ENCODE peak calls at places on chromosomes 1 and 21, in five cellular contexts. K is H1, S is trophoblast cell, W is mesenchymal stem cell, B is mesendoderm. J is an unnamed sample.

GRCh38 chr1:48025076-48025475 is 27.9 kb upstream of the TRABD2B start:
- DNase-seq in K (no peak), S (no peak), W (no peak), B (peak), J (peak)

GRCh38 chr21:39851219-39851618 is 16.0 kb upstream of the PCP4 start:
- DNase-seq in K (no peak), S (no peak), W (no peak), B (no peak), J (no peak)

GRCh38 chr1:52552505-52553371 is at the start of gene TUT4:
- DNase-seq in K (peak), S (peak), W (peak), B (peak), J (peak)

GRCh38 chr1:116386042-116386441 is 13.0 kb downstream of the ATP1A1 start:
- DNase-seq in K (no peak), S (no peak), W (no peak), B (no peak), J (no peak)

GRCh38 chr1:32240140-32240951 is 6.7 kb upstream of the FAM167B start:
- DNase-seq in K (peak), S (peak), W (peak), B (peak), J (peak)

GRCh38 chr1:71796044-71796443 is 486.3 kb downstream of the NEGR1 start:
- DNase-seq in K (no peak), S (no peak), W (no peak), B (peak), J (no peak)

GRCh38 chr1:238589843-238590435 is 699.2 kb upstream of the ZP4 start:
- DNase-seq in K (no peak), S (peak), W (no peak), B (no peak), J (no peak)

GRCh38 chr1:199545780-199546179 is 481.7 kb upstream of the NR5A2 start:
- DNase-seq in K (no peak), S (peak), W (no peak), B (peak), J (no peak)

GRCh38 chr1:58896211-58897183 is 112.7 kb upstream of the JUN start:
- DNase-seq in K (no peak), S (peak), W (peak), B (peak), J (no peak)

GRCh38 chr1:152495066-152495675 is 15.4 kb upstream of the LCE5A start:
- DNase-seq in K (no peak), S (peak), W (no peak), B (peak), J (no peak)

GRCh38 chr1:87449348-87449963 is 120.8 kb downstream of the LMO4 start:
- DNase-seq in K (no peak), S (peak), W (no peak), B (no peak), J (no peak)

GRCh38 chr21:43916691-43917514 is 51.9 kb downstream of the AGPAT3 start:
- DNase-seq in K (peak), S (no peak), W (no peak), B (no peak), J (no peak)

GRCh38 chr1:24157921-24158481 is 15.1 kb upstream of the IL22RA1 start:
- DNase-seq in K (no peak), S (no peak), W (peak), B (peak), J (no peak)

GRCh38 chr1:160549665-160550006 is 26.6 kb upstream of the SLAMF6 start:
- DNase-seq in K (no peak), S (no peak), W (no peak), B (no peak), J (no peak)

GRCh38 chr1:169044296-169044695 is 62.2 kb upstream of the ATP1B1 start:
- DNase-seq in K (no peak), S (no peak), W (no peak), B (no peak), J (no peak)

GRCh38 chr21:31366825-31367224 is 22.8 kb upstream of the TIAM1 start:
- DNase-seq in K (no peak), S (peak), W (peak), B (peak), J (no peak)

GRCh38 chr1:109981128-109981379 is 3.5 kb upstream of the AHCYL1 start:
- DNase-seq in K (no peak), S (no peak), W (no peak), B (no peak), J (no peak)

GRCh38 chr1:158117854-158118691 is 62.6 kb upstream of the CD1D start:
- DNase-seq in K (peak), S (peak), W (peak), B (peak), J (no peak)

GRCh38 chr1:165383067-165383466 is 26.6 kb upstream of the LMX1A start:
- DNase-seq in K (no peak), S (no peak), W (no peak), B (peak), J (no peak)

GRCh38 chr1:2392071-2392442 is 416 bp downstream of the RER1 start:
- DNase-seq in K (no peak), S (peak), W (no peak), B (no peak), J (no peak)

GRCh38 chr1:2391034-2391384 is 345 bp downstream of the MORN1 start:
- DNase-seq in K (peak), S (peak), W (peak), B (peak), J (no peak)

GRCh38 chr1:2392686-2393085 is 1.0 kb downstream of the RER1 start:
- DNase-seq in K (no peak), S (no peak), W (no peak), B (no peak), J (no peak)

GRCh38 chr1:2389644-2390043 is 1.7 kb downstream of the MORN1 start:
- DNase-seq in K (no peak), S (no peak), W (no peak), B (no peak), J (no peak)

DNA sequence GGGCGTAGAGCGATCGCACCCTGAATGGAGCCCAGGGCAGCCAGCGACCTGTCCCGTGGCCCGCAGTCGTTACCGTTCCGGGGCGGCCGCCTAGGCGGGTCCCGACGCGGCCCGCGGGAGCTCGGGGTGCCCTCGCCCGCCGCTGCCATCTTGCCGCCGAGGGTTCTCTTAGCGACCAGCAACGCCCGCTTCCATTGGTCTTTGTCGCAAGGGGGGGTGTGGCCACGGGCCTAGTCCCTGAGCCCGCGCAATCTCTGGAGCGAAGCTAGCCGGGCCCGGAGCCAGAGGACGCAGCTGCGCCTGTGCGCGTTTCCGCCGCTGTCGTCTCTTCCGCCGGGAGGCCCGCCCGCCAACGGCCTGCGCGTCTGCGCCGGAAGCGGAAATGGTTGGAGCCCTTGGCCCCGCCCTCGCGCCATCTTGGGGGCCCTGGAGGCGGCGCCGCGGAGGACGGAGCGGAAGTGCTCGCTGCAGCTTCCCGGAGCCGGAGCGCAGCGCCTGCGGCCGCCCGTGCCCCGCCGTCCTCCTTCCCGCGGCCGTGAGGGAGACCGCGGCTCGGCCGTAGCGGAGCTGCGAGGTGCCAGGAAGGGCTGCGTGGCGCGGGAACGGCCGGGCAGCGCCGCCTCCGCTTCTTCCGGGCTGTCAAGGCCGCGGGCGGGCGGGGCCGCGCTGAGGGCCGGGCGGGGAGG is at the start of the genes MORN1 and RER1:
- DNase-seq in K (peak), S (peak), W (peak), B (peak), J (peak)
- H2AK5ac ChIP-seq in K (no peak), S (peak), W (no peak), B (peak), J (peak)

DNA sequence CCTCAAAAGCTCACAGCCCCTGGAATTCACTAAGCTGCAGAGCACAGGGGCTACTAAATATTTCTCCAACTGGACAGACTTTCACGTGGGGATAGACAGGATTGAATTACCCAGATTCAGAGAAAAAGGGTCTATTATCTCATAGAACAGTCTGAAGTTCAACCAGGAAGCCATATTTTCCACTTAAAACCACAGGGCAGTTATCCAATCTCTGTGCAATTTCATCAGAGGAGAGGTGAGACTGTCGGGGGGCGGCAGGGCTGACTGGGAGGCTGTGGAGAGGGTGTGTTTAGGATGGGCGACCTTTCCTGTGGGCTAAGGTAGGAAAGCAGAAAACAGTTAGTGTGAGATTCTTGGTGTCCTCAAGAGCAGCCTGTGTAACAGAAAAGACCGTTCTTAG is 124.5 kb downstream of the RIPK4 start:
- DNase-seq in K (no peak), S (no peak), W (no peak), B (no peak), J (no peak)
- H2AK5ac ChIP-seq in K (no peak), S (no peak), W (no peak), B (no peak), J (no peak)

GRCh38 chr1:42935971-42936308 is 22.7 kb downstream of the SLC2A1 start:
- DNase-seq in K (no peak), S (no peak), W (no peak), B (peak), J (no peak)
- H2AK5ac ChIP-seq in K (no peak), S (no peak), W (no peak), B (no peak), J (no peak)

GRCh38 chr1:167864392-167864992 is 49.4 kb downstream of the ADCY10 start:
- DNase-seq in K (no peak), S (no peak), W (no peak), B (no peak), J (no peak)
- H2AK5ac ChIP-seq in K (no peak), S (peak), W (no peak), B (peak), J (no peak)

GRCh38 chr1:15975805-15976680 is at the start of gene ZBTB17:
- DNase-seq in K (peak), S (peak), W (peak), B (peak), J (peak)
- H2AK5ac ChIP-seq in K (no peak), S (no peak), W (no peak), B (no peak), J (no peak)

GRCh38 chr1:55309053-55309452 is 93.9 kb upstream of the USP24 start:
- DNase-seq in K (no peak), S (no peak), W (peak), B (no peak), J (no peak)

GRCh38 chr1:55311979-55312378 is 96.8 kb upstream of the USP24 start:
- DNase-seq in K (no peak), S (no peak), W (no peak), B (no peak), J (no peak)

GRCh38 chr1:55311057-55311631 is 96.0 kb upstream of the USP24 start:
- DNase-seq in K (no peak), S (no peak), W (no peak), B (no peak), J (no peak)

GRCh38 chr1:55310517-55310927 is 95.4 kb upstream of the USP24 start:
- DNase-seq in K (no peak), S (no peak), W (peak), B (peak), J (no peak)

DNA sequence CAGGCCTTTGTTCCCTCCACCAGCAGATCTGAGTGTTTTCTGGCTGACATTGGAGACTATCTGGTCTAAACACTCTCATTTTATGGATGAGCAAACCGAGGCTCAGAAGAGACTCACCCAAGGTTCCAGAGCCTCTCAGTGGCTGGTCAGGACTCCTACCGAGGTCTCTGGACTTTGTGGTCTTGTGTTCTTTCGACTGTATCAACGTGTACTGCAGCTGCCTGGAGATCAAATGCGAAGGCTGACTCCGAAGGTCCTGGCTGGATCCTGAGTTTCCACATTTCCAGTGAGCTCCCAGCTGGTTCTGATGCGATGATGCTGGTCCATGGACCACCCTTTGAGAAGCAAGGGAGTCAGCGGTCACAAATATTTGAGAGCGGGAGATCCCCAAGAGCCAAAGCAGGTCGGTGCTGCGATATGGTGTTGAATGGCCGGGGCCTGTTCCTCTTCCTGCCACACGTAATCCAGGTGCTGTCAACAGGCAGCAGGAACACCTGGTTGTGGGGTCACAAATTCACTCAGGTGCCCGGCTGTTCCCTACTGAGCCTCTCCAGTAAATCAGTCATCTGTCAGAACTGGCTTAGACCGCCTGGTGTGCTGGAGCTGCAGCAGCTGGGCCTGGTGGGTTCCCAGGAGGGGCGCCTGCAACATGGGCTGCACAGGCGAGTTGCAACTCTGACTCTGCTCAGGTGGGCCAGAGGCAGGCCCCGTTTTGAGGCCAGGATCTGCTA is 94.8 kb upstream of the USP24 start:
- DNase-seq in K (no peak), S (no peak), W (no peak), B (no peak), J (no peak)
- H2AK5ac ChIP-seq in K (no peak), S (no peak), W (peak), B (no peak), J (no peak)

GRCh38 chr1:95043141-95043980 is 29.4 kb downstream of the ALG14 start:
- DNase-seq in K (peak), S (peak), W (peak), B (peak), J (peak)

GRCh38 chr1:95042286-95042685 is 30.5 kb downstream of the ALG14 start:
- DNase-seq in K (no peak), S (no peak), W (peak), B (peak), J (no peak)

GRCh38 chr1:95041491-95042165 is 31.1 kb downstream of the ALG14 start:
- DNase-seq in K (no peak), S (peak), W (peak), B (no peak), J (peak)

GRCh38 chr1:95039360-95040031 is 33.3 kb downstream of the ALG14 start:
- DNase-seq in K (no peak), S (peak), W (peak), B (peak), J (no peak)

GRCh38 chr1:95040032-95040525 is 32.7 kb downstream of the ALG14 start:
- DNase-seq in K (no peak), S (peak), W (no peak), B (no peak), J (no peak)
- H2AK5ac ChIP-seq in K (no peak), S (peak), W (no peak), B (no peak), J (no peak)

GRCh38 chr1:184792450-184792969 is 37.9 kb upstream of the EDEM3 start:
- DNase-seq in K (no peak), S (peak), W (peak), B (no peak), J (no peak)
- H2AK5ac ChIP-seq in K (no peak), S (peak), W (no peak), B (no peak), J (no peak)

GRCh38 chr1:8461341-8462110 is 143.6 kb downstream of the SLC45A1 start:
- DNase-seq in K (no peak), S (no peak), W (no peak), B (no peak), J (no peak)
- H2AK5ac ChIP-seq in K (peak), S (no peak), W (no peak), B (no peak), J (no peak)

DNA sequence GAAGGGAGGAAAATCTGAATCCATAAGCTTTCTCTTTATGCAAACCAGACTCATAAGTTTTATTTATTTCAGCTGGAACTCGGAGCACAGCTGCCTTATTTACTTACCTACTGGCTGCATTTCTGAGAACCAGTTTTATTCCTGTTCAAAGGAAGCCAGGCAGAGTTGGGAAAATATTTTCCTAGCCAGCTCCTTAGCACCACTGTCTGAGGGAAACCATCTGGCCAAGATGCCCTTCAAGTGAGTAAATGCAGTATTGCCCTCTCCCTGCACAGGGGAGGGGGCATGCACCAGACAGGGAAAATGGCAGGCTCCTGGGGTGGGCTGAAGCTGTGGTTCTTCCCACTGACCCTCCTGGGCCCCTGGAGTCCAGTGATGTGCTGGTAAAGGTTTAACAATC is 28.9 kb upstream of the FMOD start:
- DNase-seq in K (no peak), S (no peak), W (peak), B (no peak), J (no peak)
- H2AK5ac ChIP-seq in K (no peak), S (no peak), W (no peak), B (no peak), J (no peak)